ENCODE peak calls at places on chromosomes 3 and 15, in four cellular contexts. I, S, E and X are unnamed samples.

GRCh38 chr3:24264748-24265158 is 229.9 kb downstream of the THRB start:
- DNase-seq in I (no peak), S (peak), E (peak), X (peak)

GRCh38 chr3:127867986-127868385 is 45.7 kb upstream of the MGLL start:
- DNase-seq in I (no peak), S (no peak), E (no peak), X (no peak)

GRCh38 chr3:188164248-188164687 is 10.3 kb downstream of the LPP start:
- DNase-seq in I (no peak), S (peak), E (no peak), X (no peak)

GRCh38 chr15:57743424-57743823 is 36.9 kb downstream of the POLR2M start:
- DNase-seq in I (peak), S (peak), E (peak), X (no peak)

GRCh38 chr3:19065027-19065426 is 83.3 kb upstream of the KCNH8 start:
- DNase-seq in I (no peak), S (peak), E (no peak), X (peak)

GRCh38 chr15:54582863-54583643 is 604.8 kb downstream of the UNC13C start:
- DNase-seq in I (no peak), S (no peak), E (no peak), X (no peak)

GRCh38 chr15:85890620-85890980 is 95.9 kb upstream of the KLHL25 start:
- DNase-seq in I (no peak), S (no peak), E (no peak), X (no peak)

GRCh38 chr3:52986049-52986448 is 59.8 kb downstream of the SFMBT1 start:
- DNase-seq in I (no peak), S (no peak), E (no peak), X (no peak)

GRCh38 chr3:30462725-30463124 is 143.7 kb upstream of the TGFBR2 start:
- DNase-seq in I (no peak), S (no peak), E (no peak), X (no peak)

GRCh38 chr3:160473233-160473632 is 23.6 kb upstream of the TRIM59 start:
- DNase-seq in I (no peak), S (no peak), E (no peak), X (no peak)

GRCh38 chr15:65083262-65083701 is 6.7 kb downstream of the KBTBD13 start:
- DNase-seq in I (peak), S (no peak), E (peak), X (peak)

GRCh38 chr3:89847955-89848354 is 740.5 kb downstream of the EPHA3 start:
- DNase-seq in I (no peak), S (no peak), E (no peak), X (no peak)

GRCh38 chr15:73683624-73684536 is at the start of gene CD276:
- DNase-seq in I (peak), S (peak), E (peak), X (peak)

GRCh38 chr15:90463381-90463780 is 66.3 kb upstream of the CRTC3 start:
- DNase-seq in I (no peak), S (no peak), E (no peak), X (no peak)

GRCh38 chr3:171354049-171354705 is 106.0 kb downstream of the TNIK start:
- DNase-seq in I (no peak), S (no peak), E (no peak), X (no peak)

GRCh38 chr15:39172380-39173281 is 408.2 kb upstream of the THBS1 start:
- DNase-seq in I (no peak), S (peak), E (no peak), X (no peak)

GRCh38 chr15:36880913-36881290 is 219.4 kb downstream of the MEIS2 start:
- DNase-seq in I (no peak), S (no peak), E (no peak), X (no peak)

GRCh38 chr3:184814214-184814613 is 2.2 kb downstream of the VPS8 start:
- DNase-seq in I (no peak), S (no peak), E (no peak), X (no peak)

GRCh38 chr3:65721386-65721785 is 317.3 kb downstream of the MAGI1 start:
- DNase-seq in I (no peak), S (no peak), E (no peak), X (no peak)

GRCh38 chr3:14379842-14380241 is 22.6 kb upstream of the SLC6A6 start:
- DNase-seq in I (no peak), S (no peak), E (no peak), X (no peak)

GRCh38 chr15:41942886-41943285 is 29.5 kb downstream of the EHD4 start:
- DNase-seq in I (no peak), S (no peak), E (no peak), X (no peak)

GRCh38 chr3:68876112-68876713 is 56.1 kb downstream of the TAFA4 start:
- DNase-seq in I (peak), S (peak), E (peak), X (peak)

GRCh38 chr3:10455515-10455914 is 49.9 kb downstream of the ATP2B2 start:
- DNase-seq in I (no peak), S (no peak), E (no peak), X (no peak)

GRCh38 chr15:67825880-67826716 is 789 bp downstream of the SKOR1 start:
- DNase-seq in I (peak), S (no peak), E (no peak), X (no peak)

GRCh38 chr3:102441832-102442231 is 7.0 kb downstream of the ZPLD1 start:
- DNase-seq in I (no peak), S (no peak), E (no peak), X (no peak)

GRCh38 chr3:38473229-38473628 is 19.5 kb downstream of the ACVR2B start:
- DNase-seq in I (no peak), S (no peak), E (peak), X (no peak)

GRCh38 chr3:39295184-39295775 is 15.4 kb upstream of the CX3CR1 start:
- DNase-seq in I (no peak), S (no peak), E (no peak), X (no peak)

GRCh38 chr15:80585544-80586018 is 109.5 kb upstream of the ABHD17C start:
- DNase-seq in I (peak), S (no peak), E (no peak), X (no peak)

GRCh38 chr15:73978896-73979295 is 13.2 kb downstream of the STOML1 start:
- DNase-seq in I (no peak), S (no peak), E (no peak), X (no peak)

GRCh38 chr15:78937132-78937739 is 7.6 kb downstream of the CTSH start:
- DNase-seq in I (no peak), S (no peak), E (peak), X (no peak)

GRCh38 chr3:108820586-108820985 is 2.0 kb upstream of the TRAT1 start:
- DNase-seq in I (no peak), S (no peak), E (no peak), X (no peak)

GRCh38 chr3:21326704-21327103 is 424.3 kb downstream of the ZNF385D start:
- DNase-seq in I (no peak), S (no peak), E (no peak), X (no peak)

GRCh38 chr15:35305906-35306305 is 220.8 kb upstream of the NANOGP8 start:
- DNase-seq in I (no peak), S (no peak), E (peak), X (no peak)

GRCh38 chr15:41150279-41150678 is 34.2 kb upstream of the INO80 start:
- DNase-seq in I (no peak), S (no peak), E (no peak), X (no peak)

GRCh38 chr15:76730262-76730661 is 174.9 kb downstream of the SCAPER start:
- DNase-seq in I (no peak), S (no peak), E (no peak), X (no peak)

GRCh38 chr15:89171136-89172072 is 50.0 kb downstream of the RLBP1 start:
- DNase-seq in I (peak), S (peak), E (peak), X (peak)

GRCh38 chr15:70778258-70779076 is 15.1 kb upstream of the UACA start:
- DNase-seq in I (no peak), S (no peak), E (no peak), X (no peak)

GRCh38 chr15:64264511-64264910 is 91.5 kb downstream of the CSNK1G1 start:
- DNase-seq in I (no peak), S (no peak), E (no peak), X (no peak)

GRCh38 chr3:150742141-150742523 is 20.8 kb downstream of the SIAH2 start:
- DNase-seq in I (no peak), S (no peak), E (no peak), X (no peak)
- TF ChIP-seq ELF4 in I (no peak), S (no peak), E (no peak), X (no peak)

GRCh38 chr3:23159929-23160328 is 43.2 kb upstream of the UBE2E2 start:
- DNase-seq in I (no peak), S (no peak), E (no peak), X (no peak)
- TF ChIP-seq ELF4 in I (no peak), S (no peak), E (no peak), X (no peak)

DNA sequence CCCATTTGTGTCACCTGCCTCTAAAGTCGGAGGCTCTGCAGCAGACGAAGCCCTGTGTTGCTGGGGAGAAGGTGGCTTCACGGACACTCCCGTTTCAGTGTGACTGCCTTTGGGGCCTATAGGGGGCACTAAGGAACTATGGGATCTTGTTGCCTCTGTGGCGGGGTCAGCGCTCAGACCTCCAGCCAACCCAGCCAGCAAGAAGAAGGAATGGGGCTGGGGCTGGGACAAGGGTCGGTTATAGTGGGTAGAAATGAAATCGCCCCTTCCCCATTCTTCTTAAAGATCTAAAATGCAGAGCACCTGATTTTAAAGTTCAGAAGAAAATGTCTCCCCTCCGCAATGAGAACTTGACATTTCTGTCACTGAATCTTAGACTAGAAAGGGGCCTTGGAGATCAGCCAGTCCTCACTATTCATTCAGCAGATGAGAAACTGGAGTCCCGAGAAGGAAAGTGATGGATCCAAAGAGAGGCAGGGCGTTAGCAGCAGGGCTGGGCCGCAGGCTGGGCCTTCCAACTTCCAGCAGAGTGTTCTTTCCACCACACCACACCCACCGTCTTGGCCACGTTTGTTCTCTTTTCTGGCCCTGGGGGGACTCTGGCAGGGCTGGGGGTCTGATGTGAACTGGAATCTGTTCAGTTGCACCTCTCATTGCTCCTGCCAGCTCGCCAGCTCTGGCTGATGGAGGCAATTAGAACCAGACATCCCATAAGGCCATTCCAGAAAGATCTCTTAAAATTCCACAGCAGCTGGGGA is 195.4 kb downstream of the OPA1 start:
- DNase-seq in I (peak), S (peak), E (peak), X (peak)
- TF ChIP-seq ELF4 in I (no peak), S (no peak), E (no peak), X (no peak)

DNA sequence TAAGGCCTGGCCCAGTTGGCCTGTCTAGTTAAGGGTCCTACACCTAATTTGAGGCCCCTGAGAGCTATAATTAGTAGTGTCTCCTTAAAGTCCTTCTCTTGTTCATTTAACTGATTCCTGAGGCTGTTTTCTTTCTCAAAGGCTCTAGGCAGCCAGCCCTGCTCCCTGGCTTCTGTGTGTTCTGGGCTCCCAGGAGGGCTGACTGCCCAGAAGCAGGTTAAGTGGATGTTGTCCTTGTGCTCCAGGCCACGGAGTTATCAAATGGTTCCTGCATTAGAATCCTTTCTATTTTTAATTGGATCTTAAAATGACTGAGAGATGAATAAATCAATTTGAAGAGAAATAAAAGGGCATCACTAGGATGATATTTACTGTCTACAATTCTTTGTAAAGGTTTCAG is 140.0 kb downstream of the SNRK start:
- DNase-seq in I (no peak), S (no peak), E (no peak), X (no peak)
- TF ChIP-seq ELF4 in I (no peak), S (no peak), E (no peak), X (no peak)

DNA sequence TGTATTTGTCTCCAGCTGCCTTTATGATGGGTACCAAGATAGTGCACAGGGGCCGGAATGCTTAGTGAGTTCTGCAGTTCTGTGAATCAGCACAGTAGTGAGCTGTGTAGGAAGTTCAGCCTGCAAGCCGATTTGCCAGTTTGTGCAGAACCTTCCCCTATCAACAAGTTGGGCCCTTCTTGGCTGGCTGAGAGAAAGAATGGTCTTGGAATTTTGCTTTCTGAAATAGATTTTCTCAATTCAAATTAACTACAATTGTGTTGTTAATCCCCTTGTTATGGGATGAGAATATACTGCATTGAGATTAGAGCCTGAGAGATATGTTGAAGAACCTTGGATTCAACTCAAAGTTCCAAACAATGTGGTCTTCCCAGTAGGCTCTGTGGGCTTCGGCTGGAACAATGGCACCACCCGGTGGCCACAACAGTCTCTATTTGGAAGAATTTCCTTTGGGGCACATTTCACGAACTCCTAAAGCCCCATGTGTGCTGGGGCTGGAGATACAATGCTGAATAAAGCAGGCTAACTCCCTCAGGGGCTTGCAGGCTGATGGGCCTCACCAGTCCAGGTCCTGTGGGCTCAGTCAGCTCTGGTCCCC is 59.1 kb downstream of the TRIM42 start:
- DNase-seq in I (peak), S (peak), E (peak), X (peak)
- TF ChIP-seq ELF4 in I (no peak), S (no peak), E (no peak), X (no peak)